ENCODE peak calls at places on chromosomes 13 and 19, in six cellular contexts. One of them, this sample, is unnamed.

GRCh38 chr13:92807343-92807742 is 419.3 kb upstream of the GPC6 start:
- DNase-seq in Calu3: no peak
- DNase-seq in spleen: no peak
- DNase-seq in activated CD4-positive, alpha-beta T cell treated with anti-CD3 and anti-CD28 coated beads for 24 hours: no peak
- DNase-seq in GM12891: no peak
- DNase-seq in neural crest cell: no peak
- DNase-seq in this sample: no peak

GRCh38 chr13:104015646-104016396 is 949.6 kb upstream of the SLC10A2 start:
- DNase-seq in Calu3: peak
- DNase-seq in spleen: no peak
- DNase-seq in activated CD4-positive, alpha-beta T cell treated with anti-CD3 and anti-CD28 coated beads for 24 hours: no peak
- DNase-seq in GM12891: no peak
- DNase-seq in neural crest cell: no peak
- DNase-seq in this sample: peak

GRCh38 chr13:98214008-98214643 is 37.1 kb upstream of the RNF113B start:
- DNase-seq in Calu3: no peak
- DNase-seq in spleen: no peak
- DNase-seq in activated CD4-positive, alpha-beta T cell treated with anti-CD3 and anti-CD28 coated beads for 24 hours: no peak
- DNase-seq in GM12891: no peak
- DNase-seq in neural crest cell: peak
- DNase-seq in this sample: peak

GRCh38 chr19:35061583-35062373 is 20.3 kb downstream of the HPN start:
- DNase-seq in Calu3: no peak
- DNase-seq in spleen: no peak
- DNase-seq in activated CD4-positive, alpha-beta T cell treated with anti-CD3 and anti-CD28 coated beads for 24 hours: no peak
- DNase-seq in GM12891: no peak
- DNase-seq in neural crest cell: no peak
- DNase-seq in this sample: peak

GRCh38 chr13:94308808-94309207 is 170.7 kb downstream of the DCT start:
- DNase-seq in Calu3: no peak
- DNase-seq in spleen: no peak
- DNase-seq in activated CD4-positive, alpha-beta T cell treated with anti-CD3 and anti-CD28 coated beads for 24 hours: no peak
- DNase-seq in GM12891: no peak
- DNase-seq in neural crest cell: no peak
- DNase-seq in this sample: no peak

GRCh38 chr19:35084078-35084762 is 31.4 kb upstream of the FXYD3 start:
- DNase-seq in Calu3: no peak
- DNase-seq in spleen: no peak
- DNase-seq in activated CD4-positive, alpha-beta T cell treated with anti-CD3 and anti-CD28 coated beads for 24 hours: no peak
- DNase-seq in GM12891: no peak
- DNase-seq in neural crest cell: no peak
- DNase-seq in this sample: no peak

GRCh38 chr13:33617055-33617454 is 200.9 kb upstream of the RFC3 start:
- DNase-seq in Calu3: no peak
- DNase-seq in spleen: no peak
- DNase-seq in activated CD4-positive, alpha-beta T cell treated with anti-CD3 and anti-CD28 coated beads for 24 hours: no peak
- DNase-seq in GM12891: no peak
- DNase-seq in neural crest cell: no peak
- DNase-seq in this sample: peak

GRCh38 chr13:113117335-113117872 is 5.2 kb upstream of the F10 start:
- DNase-seq in Calu3: no peak
- DNase-seq in spleen: peak
- DNase-seq in activated CD4-positive, alpha-beta T cell treated with anti-CD3 and anti-CD28 coated beads for 24 hours: no peak
- DNase-seq in GM12891: no peak
- DNase-seq in neural crest cell: no peak
- DNase-seq in this sample: no peak

GRCh38 chr13:27770809-27771208 is 21.5 kb upstream of the GSX1 start:
- DNase-seq in Calu3: peak
- DNase-seq in spleen: no peak
- DNase-seq in activated CD4-positive, alpha-beta T cell treated with anti-CD3 and anti-CD28 coated beads for 24 hours: no peak
- DNase-seq in GM12891: no peak
- DNase-seq in neural crest cell: no peak
- DNase-seq in this sample: peak

GRCh38 chr13:75181906-75182305 is 300.1 kb downstream of the TBC1D4 start:
- DNase-seq in Calu3: no peak
- DNase-seq in spleen: no peak
- DNase-seq in activated CD4-positive, alpha-beta T cell treated with anti-CD3 and anti-CD28 coated beads for 24 hours: no peak
- DNase-seq in GM12891: no peak
- DNase-seq in neural crest cell: no peak
- DNase-seq in this sample: peak

GRCh38 chr19:7832781-7833180 is 2.8 kb downstream of the EVI5L start:
- DNase-seq in Calu3: no peak
- DNase-seq in spleen: no peak
- DNase-seq in activated CD4-positive, alpha-beta T cell treated with anti-CD3 and anti-CD28 coated beads for 24 hours: no peak
- DNase-seq in GM12891: no peak
- DNase-seq in neural crest cell: no peak
- DNase-seq in this sample: no peak

GRCh38 chr19:47095707-47096704 is 17.6 kb downstream of the ZC3H4 start:
- DNase-seq in Calu3: peak
- DNase-seq in spleen: no peak
- DNase-seq in activated CD4-positive, alpha-beta T cell treated with anti-CD3 and anti-CD28 coated beads for 24 hours: no peak
- DNase-seq in GM12891: no peak
- DNase-seq in neural crest cell: no peak
- DNase-seq in this sample: peak

GRCh38 chr19:17351815-17352435 is 14.6 kb downstream of the GTPBP3 start:
- DNase-seq in Calu3: no peak
- DNase-seq in spleen: no peak
- DNase-seq in activated CD4-positive, alpha-beta T cell treated with anti-CD3 and anti-CD28 coated beads for 24 hours: no peak
- DNase-seq in GM12891: no peak
- DNase-seq in neural crest cell: no peak
- DNase-seq in this sample: no peak

GRCh38 chr13:51816604-51817254 is 12.8 kb upstream of the DHRS12 start:
- DNase-seq in Calu3: no peak
- DNase-seq in spleen: no peak
- DNase-seq in activated CD4-positive, alpha-beta T cell treated with anti-CD3 and anti-CD28 coated beads for 24 hours: no peak
- DNase-seq in GM12891: no peak
- DNase-seq in neural crest cell: no peak
- DNase-seq in this sample: no peak

GRCh38 chr19:16457195-16457953 is 14.4 kb downstream of the EPS15L1 start:
- DNase-seq in Calu3: no peak
- DNase-seq in spleen: no peak
- DNase-seq in activated CD4-positive, alpha-beta T cell treated with anti-CD3 and anti-CD28 coated beads for 24 hours: no peak
- DNase-seq in GM12891: no peak
- DNase-seq in neural crest cell: peak
- DNase-seq in this sample: peak

GRCh38 chr13:87295636-87296035 is 375.5 kb upstream of the SLITRK5 start:
- DNase-seq in Calu3: no peak
- DNase-seq in spleen: no peak
- DNase-seq in activated CD4-positive, alpha-beta T cell treated with anti-CD3 and anti-CD28 coated beads for 24 hours: no peak
- DNase-seq in GM12891: no peak
- DNase-seq in neural crest cell: no peak
- DNase-seq in this sample: no peak

GRCh38 chr13:110187501-110188161 is 119.3 kb downstream of the COL4A1 start:
- DNase-seq in Calu3: peak
- DNase-seq in spleen: no peak
- DNase-seq in activated CD4-positive, alpha-beta T cell treated with anti-CD3 and anti-CD28 coated beads for 24 hours: no peak
- DNase-seq in GM12891: no peak
- DNase-seq in neural crest cell: no peak
- DNase-seq in this sample: peak

GRCh38 chr13:78595819-78596700 is 7.3 kb downstream of the POU4F1 start:
- DNase-seq in Calu3: no peak
- DNase-seq in spleen: peak
- DNase-seq in activated CD4-positive, alpha-beta T cell treated with anti-CD3 and anti-CD28 coated beads for 24 hours: no peak
- DNase-seq in GM12891: no peak
- DNase-seq in neural crest cell: no peak
- DNase-seq in this sample: no peak

GRCh38 chr19:36266375-36266961 is 51.6 kb downstream of the ZNF146 start:
- DNase-seq in Calu3: no peak
- DNase-seq in spleen: no peak
- DNase-seq in activated CD4-positive, alpha-beta T cell treated with anti-CD3 and anti-CD28 coated beads for 24 hours: no peak
- DNase-seq in GM12891: peak
- DNase-seq in neural crest cell: no peak
- DNase-seq in this sample: no peak

GRCh38 chr19:34269968-34270621 is 15.7 kb downstream of the GARRE1 start:
- DNase-seq in Calu3: peak
- DNase-seq in spleen: peak
- DNase-seq in activated CD4-positive, alpha-beta T cell treated with anti-CD3 and anti-CD28 coated beads for 24 hours: peak
- DNase-seq in GM12891: peak
- DNase-seq in neural crest cell: no peak
- DNase-seq in this sample: peak

GRCh38 chr19:10118960-10119359 is 739 bp downstream of the EIF3G start:
- DNase-seq in Calu3: no peak
- DNase-seq in spleen: peak
- DNase-seq in activated CD4-positive, alpha-beta T cell treated with anti-CD3 and anti-CD28 coated beads for 24 hours: no peak
- DNase-seq in GM12891: no peak
- DNase-seq in neural crest cell: no peak
- DNase-seq in this sample: no peak

GRCh38 chr19:41330946-41331678 is 21.1 kb downstream of the CCDC97 start:
- DNase-seq in Calu3: no peak
- DNase-seq in spleen: peak
- DNase-seq in activated CD4-positive, alpha-beta T cell treated with anti-CD3 and anti-CD28 coated beads for 24 hours: no peak
- DNase-seq in GM12891: no peak
- DNase-seq in neural crest cell: no peak
- DNase-seq in this sample: no peak

GRCh38 chr19:7986321-7987083 is 18.9 kb downstream of the ELAVL1 start:
- DNase-seq in Calu3: no peak
- DNase-seq in spleen: no peak
- DNase-seq in activated CD4-positive, alpha-beta T cell treated with anti-CD3 and anti-CD28 coated beads for 24 hours: no peak
- DNase-seq in GM12891: no peak
- DNase-seq in neural crest cell: no peak
- DNase-seq in this sample: peak

GRCh38 chr13:75938811-75939525 is 302.8 kb downstream of the LMO7 start:
- DNase-seq in Calu3: no peak
- DNase-seq in spleen: no peak
- DNase-seq in activated CD4-positive, alpha-beta T cell treated with anti-CD3 and anti-CD28 coated beads for 24 hours: no peak
- DNase-seq in GM12891: no peak
- DNase-seq in neural crest cell: no peak
- DNase-seq in this sample: no peak

GRCh38 chr13:112664501-112665203 is 25.2 kb upstream of the ATP11A start:
- DNase-seq in Calu3: no peak
- DNase-seq in spleen: no peak
- DNase-seq in activated CD4-positive, alpha-beta T cell treated with anti-CD3 and anti-CD28 coated beads for 24 hours: no peak
- DNase-seq in GM12891: no peak
- DNase-seq in neural crest cell: no peak
- DNase-seq in this sample: peak